ENCODE peak calls at places on chromosomes 4 and X, in nine cellular contexts. W, Z, V, N, D, K, I, G and T are unnamed samples.

GRCh38 chrX:134691453-134691852 is 33.2 kb upstream of the PLAC1 start:
- DNase-seq in I (no peak), N (no peak), W (no peak), V (no peak), G (no peak), Z (no peak), D (no peak), K (no peak), T (no peak)

GRCh38 chr4:150960079-150960478 is 55.0 kb downstream of the LRBA start:
- DNase-seq in I (no peak), K (peak), N (no peak), W (no peak), V (no peak), G (peak), D (no peak), Z (no peak), T (no peak)

GRCh38 chr4:71257761-71258160 is 81.1 kb upstream of the SLC4A4 start:
- DNase-seq in Z (no peak), W (no peak), G (no peak), I (no peak), N (no peak), K (no peak), D (no peak), V (no peak), T (no peak)

GRCh38 chr4:21742326-21742725 is 206.2 kb downstream of the KCNIP4 start:
- DNase-seq in W (no peak), Z (no peak), I (no peak), V (no peak), N (no peak), G (no peak), D (no peak), K (no peak), T (no peak)

GRCh38 chr4:189293459-189293858 is 647.2 kb upstream of the FRG1 start:
- DNase-seq in W (no peak), D (no peak), G (no peak), Z (no peak), K (no peak), I (no peak), V (no peak), N (no peak), T (no peak)

GRCh38 chr4:41935652-41936021 is 408 bp downstream of the TMEM33 start:
- DNase-seq in V (no peak), Z (no peak), W (peak), D (no peak), K (peak), I (no peak), G (peak), N (peak), T (no peak)

GRCh38 chrX:123291623-123292022 is 107.5 kb downstream of the GRIA3 start:
- DNase-seq in K (no peak), W (no peak), V (no peak), G (no peak), N (no peak), Z (no peak), I (no peak), D (no peak), T (no peak)

GRCh38 chrX:22689290-22689689 is 310.5 kb upstream of the DDX53 start:
- DNase-seq in V (no peak), G (no peak), K (peak), W (no peak), N (no peak), I (no peak), Z (no peak), D (no peak), T (no peak)

GRCh38 chr4:185381794-185382193 is 13.9 kb downstream of the LRP2BP start:
- DNase-seq in Z (no peak), V (no peak), N (no peak), G (no peak), K (peak), W (no peak), D (no peak), I (no peak), T (no peak)

GRCh38 chr4:54318904-54319303 is 89.8 kb downstream of the PDGFRA start:
- DNase-seq in G (peak), K (peak), N (no peak), Z (no peak), V (peak), W (no peak), D (no peak), I (no peak), T (no peak)

GRCh38 chr4:183180621-183181020 is 81.6 kb downstream of the WWC2 start:
- DNase-seq in G (no peak), N (no peak), K (no peak), W (no peak), V (no peak), D (no peak), Z (no peak), I (no peak), T (no peak)

GRCh38 chr4:151198748-151199147 is 78.2 kb upstream of the PRSS48 start:
- DNase-seq in I (no peak), D (no peak), V (no peak), W (no peak), Z (no peak), G (no peak), N (no peak), K (peak), T (no peak)

GRCh38 chr4:83552085-83552484 is 16.2 kb downstream of the GPAT3 start:
- DNase-seq in N (no peak), Z (no peak), D (no peak), K (peak), G (no peak), I (no peak), V (no peak), W (no peak), T (no peak)

GRCh38 chr4:37830640-37831039 is 4.2 kb downstream of the PGM2 start:
- DNase-seq in G (no peak), V (no peak), I (no peak), D (no peak), N (no peak), W (no peak), Z (no peak), K (no peak), T (no peak)

GRCh38 chr4:140707325-140707724 is 48.9 kb downstream of the TBC1D9 start:
- DNase-seq in V (no peak), W (no peak), D (no peak), Z (no peak), I (no peak), N (no peak), K (no peak), G (no peak), T (no peak)

GRCh38 chr4:42048394-42048793 is 58.1 kb downstream of the SLC30A9 start:
- DNase-seq in V (no peak), D (no peak), Z (no peak), I (no peak), K (peak), N (no peak), G (no peak), W (no peak), T (no peak)

GRCh38 chr4:2861631-2862436 is 18.2 kb downstream of the ADD1 start:
- DNase-seq in K (no peak), Z (no peak), D (no peak), I (no peak), G (no peak), V (no peak), N (no peak), W (no peak), T (no peak)

GRCh38 chrX:101078716-101079115 is at the start of gene TMEM35A:
- DNase-seq in G (no peak), V (no peak), Z (no peak), K (peak), D (no peak), I (no peak), N (no peak), W (no peak), T (no peak)

GRCh38 chr4:125517831-125518230 is 203.1 kb downstream of the FAT4 start:
- DNase-seq in G (no peak), Z (no peak), K (no peak), V (no peak), N (no peak), I (no peak), D (no peak), W (no peak), T (no peak)